ENCODE peak calls at places on chromosomes 13 and 19, in nine cellular contexts. K, I, C, B, Y, W, D, O and Q are unnamed samples.
A peak's percentile ranks its signal among the peaks of the same experiment; 100 is the strongest.

GRCh38 chr13:105048685-105049084 is 1486.8 kb downstream of the EFNB2 start:
- DNase-seq in C (no peak), B (no peak), Y (no peak), K (no peak), I (no peak), O (no peak), D (no peak), W (no peak), Q (no peak)

GRCh38 chr13:21478881-21479808 is 20.0 kb upstream of the ZDHHC20 start:
- DNase-seq in O (peak; percentile 51), K (peak; percentile 87), C (peak; percentile 64), B (peak; percentile 76), D (peak; percentile 88), I (no peak), Y (peak; percentile 59), W (peak; percentile 86), Q (peak; percentile 55)

GRCh38 chr19:16587031-16588023 is 15.1 kb upstream of the SLC35E1 start:
- DNase-seq in Y (peak; percentile 36), B (no peak), W (no peak), I (peak; percentile 82), O (no peak), C (no peak), K (peak; percentile 32), D (peak; percentile 30), Q (no peak)

GRCh38 chr13:91108315-91108714 is 239.2 kb upstream of the MIR17HG start:
- DNase-seq in W (no peak), I (no peak), O (no peak), K (no peak), Y (no peak), B (no peak), C (no peak), D (no peak), Q (no peak)

GRCh38 chr19:3710265-3710812 is 2.2 kb downstream of the TJP3 start:
- DNase-seq in I (peak; percentile 97), Y (peak; percentile 52), C (no peak), W (peak; percentile 68), O (no peak), B (peak; percentile 90), K (peak; percentile 68), D (peak; percentile 38), Q (no peak)

GRCh38 chr13:36124236-36124822 is 6.9 kb downstream of the DCLK1 start:
- DNase-seq in D (peak; percentile 86), I (no peak), K (no peak), W (peak; percentile 83), O (no peak), C (no peak), Y (peak; percentile 41), B (peak; percentile 7), Q (peak; percentile 44)

GRCh38 chr13:41917641-41918040 is 43.3 kb downstream of the VWA8 start:
- DNase-seq in I (no peak), C (no peak), W (peak; percentile 74), B (no peak), K (no peak), Y (no peak), D (peak; percentile 66), O (no peak), Q (peak; percentile 57)

GRCh38 chr19:42051166-42052115 is 18.6 kb downstream of the GRIK5 start:
- DNase-seq in C (no peak), O (no peak), W (no peak), D (no peak), Y (no peak), I (no peak), B (peak; percentile 40), K (peak; percentile 20), Q (no peak)

GRCh38 chr13:35566340-35566739 is 89.9 kb upstream of the MAB21L1 start:
- DNase-seq in O (no peak), K (no peak), Y (no peak), I (no peak), C (peak; percentile 7), D (peak; percentile 9), W (peak; percentile 16), B (no peak), Q (no peak)

GRCh38 chr19:42159942-42160341 is 27.7 kb upstream of the POU2F2 start:
- DNase-seq in W (no peak), Y (no peak), K (no peak), O (no peak), C (no peak), D (no peak), I (no peak), B (no peak), Q (no peak)

GRCh38 chr19:4673216-4673615 is 3.1 kb upstream of the MYDGF start:
- DNase-seq in D (no peak), B (no peak), C (no peak), W (no peak), Y (no peak), K (no peak), O (no peak), I (no peak), Q (no peak)

GRCh38 chr19:53308339-53308811 is 25.2 kb upstream of the ZNF845 start:
- DNase-seq in Y (no peak), O (peak; percentile 51), D (peak; percentile 22), K (peak; percentile 96), C (no peak), I (no peak), B (peak; percentile 55), W (peak; percentile 3), Q (no peak)

GRCh38 chr19:55305491-55305890 is 19.6 kb downstream of the TMEM150B start:
- DNase-seq in I (no peak), D (peak; percentile 31), B (no peak), K (peak; percentile 88), Y (peak; percentile 37), W (peak; percentile 34), C (no peak), O (peak; percentile 66), Q (no peak)

GRCh38 chr19:343941-344624 is 513 bp downstream of the MIER2 start:
- DNase-seq in B (peak; percentile 64), I (no peak), W (peak; percentile 19), K (peak; percentile 47), C (no peak), D (peak; percentile 29), Y (no peak), O (peak; percentile 50), Q (no peak)

GRCh38 chr13:49443327-49443688 is 556 bp downstream of the CAB39L start:
- DNase-seq in I (no peak), D (peak; percentile 44), C (no peak), O (no peak), W (peak; percentile 52), K (no peak), Y (no peak), B (peak; percentile 46), Q (no peak)

GRCh38 chr13:23467048-23467931 is 33.8 kb upstream of the SACS start:
- DNase-seq in K (no peak), Y (no peak), D (no peak), B (no peak), W (no peak), C (peak; percentile 92), O (peak; percentile 54), I (no peak), Q (no peak)
- TF ChIP-seq CTCF in K (no peak), Y (no peak), D (no peak), B (no peak), W (no peak), C (no peak), O (no peak), I (no peak), Q (no peak)

GRCh38 chr19:33401683-33402420 is 28.3 kb downstream of the CEBPG start:
- DNase-seq in I (peak; percentile 48), C (no peak), W (no peak), K (no peak), D (no peak), B (no peak), Y (no peak), O (no peak), Q (no peak)
- H3K4me3 ChIP-seq in I (no peak overlapping the region), C (no peak overlapping the region), W (no peak overlapping the region), K (no peak overlapping the region), D (no peak overlapping the region), B (no peak overlapping the region), Y (no peak overlapping the region), O (no peak overlapping the region), Q (no peak overlapping the region)

GRCh38 chr13:75685239-75685697 is 49.1 kb downstream of the LMO7 start:
- DNase-seq in O (no peak), B (no peak), C (peak; percentile 64), W (peak; percentile 74), Y (no peak), I (no peak), K (peak; percentile 57), D (peak; percentile 73), Q (peak; percentile 56)
- TF ChIP-seq CTCF in O (peak; percentile 14), B (peak; percentile 19), C (peak; percentile 41), W (peak; percentile 12), Y (no peak), I (no peak), K (peak; percentile 40), D (peak; percentile 27), Q (peak; percentile 47)

GRCh38 chr19:44019498-44019897 is 5.7 kb upstream of the ZNF222 start:
- DNase-seq in I (no peak), B (no peak), Y (no peak), O (no peak), D (no peak), K (no peak), W (no peak), C (no peak), Q (no peak)

GRCh38 chr19:44025217-44025936 is at the start of gene ZNF222:
- DNase-seq in C (peak; percentile 79), D (peak; percentile 93), B (peak; percentile 89), O (peak; percentile 81), Y (peak; percentile 78), K (peak; percentile 91), W (peak; percentile 93), I (peak; percentile 82), Q (peak; percentile 44)

GRCh38 chr19:44021221-44021620 is 4.0 kb upstream of the ZNF222 start:
- DNase-seq in O (no peak), C (no peak), D (no peak), B (no peak), Y (no peak), K (no peak), W (no peak), I (no peak), Q (no peak)

GRCh38 chr19:44024900-44025216 is 321 bp upstream of the ZNF222 start:
- DNase-seq in O (no peak), D (no peak), W (no peak), I (no peak), Y (no peak), K (no peak), B (no peak), C (no peak), Q (no peak)
- H3K4me3 ChIP-seq in O (peak overlapping the region; percentile 76), D (peak overlapping the region; percentile 90), W (peak overlapping the region; percentile 71), I (no peak overlapping the region), Y (peak overlapping the region; percentile 54), K (peak overlapping the region; percentile 67), B (peak overlapping the region; percentile 25), C (peak overlapping the region; percentile 75), Q (peak overlapping the region; percentile 95)